ENCODE peak calls at places on chromosomes 13 and 19, in ten cellular contexts. A is COR-L47; M is stimulated activated CD8-positive, alpha-beta memory T cell treated with anti-CD3 and anti-CD28 coated beads, Interleukin-15, amount 100 ng/mL, for 4 hours; L is stimulated activated CD4-positive, alpha-beta T cell treated with anti-CD3 and anti-CD28 coated beads, Interleukin-15, amount 100 ng/mL, for 1 hour; E is heart right ventricle; W is T-helper 2 cell treated with Interferon-gamma antibody and Interleukin-4, amounts not matched to agents 5 μg/mL and 100 μg/mL, for 36 hours; N is astrocyte of the spinal cord; J is DMS 273 treated with DMSO at 0.1 percent for 48 hours; U is nucleus accumbens; D is amniotic stem cell. T is an unnamed sample.

GRCh38 chr19:41801682-41802317 is 5.4 kb downstream of the CEACAM3 start:
- DNase-seq in A (no peak), M (no peak), L (no peak), E (no peak), W (no peak), N (no peak), J (no peak), U (no peak), D (no peak), T (no peak)

GRCh38 chr19:40775632-40776022 is 306 bp downstream of the MIA start:
- DNase-seq in A (no peak), M (no peak), L (no peak), E (no peak), W (no peak), N (no peak), J (no peak), U (no peak), D (no peak), T (no peak)

GRCh38 chr13:32530841-32531253 is 7.7 kb downstream of the N4BP2L2 start:
- DNase-seq in A (no peak), M (no peak), L (no peak), E (no peak), W (no peak), N (peak; percentile 77), J (no peak), U (no peak), D (peak; percentile 27), T (no peak)

GRCh38 chr19:18440421-18440877 is 2.5 kb upstream of the ISYNA1 start:
- DNase-seq in A (no peak), M (no peak), L (no peak), E (no peak), W (no peak), N (no peak), J (no peak), U (no peak), D (no peak), T (no peak)

GRCh38 chr13:60090579-60090978 is 73.1 kb downstream of the DIAPH3 start:
- DNase-seq in A (no peak), M (no peak), L (no peak), E (no peak), W (no peak), N (peak; percentile 16), J (no peak), U (no peak), D (no peak), T (no peak)

GRCh38 chr19:4425531-4425930 is 23.1 kb downstream of the CHAF1A start:
- DNase-seq in A (no peak), M (no peak), L (no peak), E (no peak), W (no peak), N (peak; percentile 57), J (no peak), U (no peak), D (no peak), T (no peak)

GRCh38 chr19:50669319-50670101 is 20.3 kb downstream of the C19orf81 start:
- DNase-seq in A (no peak), M (no peak), L (no peak), E (no peak), W (peak; percentile 19), N (peak; percentile 6), J (no peak), U (no peak), D (no peak), T (no peak)

GRCh38 chr13:39897636-39898035 is 242.2 kb downstream of the COG6 start:
- DNase-seq in A (no peak), M (no peak), L (no peak), E (no peak), W (no peak), N (peak; percentile 73), J (no peak), U (no peak), D (no peak), T (no peak)

GRCh38 chr19:1312732-1313694 is 27.3 kb downstream of the EFNA2 start:
- DNase-seq in A (no peak), M (no peak), L (no peak), E (no peak), W (no peak), N (peak; percentile 69), J (no peak), U (no peak), D (peak; percentile 9), T (no peak)

GRCh38 chr13:110356362-110356761 is 49.3 kb downstream of the COL4A2 start:
- DNase-seq in A (no peak), M (no peak), L (no peak), E (no peak), W (no peak), N (no peak), J (no peak), U (no peak), D (no peak), T (no peak)

GRCh38 chr13:111511805-111512504 is 191.5 kb downstream of the TEX29 start:
- DNase-seq in A (no peak), M (no peak), L (no peak), E (no peak), W (no peak), N (no peak), J (no peak), U (no peak), D (no peak), T (no peak)

GRCh38 chr19:39083599-39083982 is 577 bp upstream of the ACP7 start:
- DNase-seq in A (no peak), M (no peak), L (no peak), E (no peak), W (no peak), N (no peak), J (no peak), U (no peak), D (no peak), T (no peak)

GRCh38 chr13:81021284-81021683 is 680.4 kb upstream of the SPRY2 start:
- DNase-seq in A (no peak), M (no peak), L (no peak), E (no peak), W (no peak), N (no peak), J (no peak), U (no peak), D (no peak), T (no peak)

GRCh38 chr19:5273782-5274181 is 66.8 kb downstream of the PTPRS start:
- DNase-seq in A (no peak), M (no peak), L (no peak), E (no peak), W (no peak), N (no peak), J (no peak), U (no peak), D (no peak), T (no peak)

GRCh38 chr19:2171349-2172145 is 7.8 kb downstream of the DOT1L start:
- DNase-seq in A (no peak), M (peak; percentile 81), L (peak; percentile 44), E (peak; percentile 68), W (peak; percentile 81), N (no peak), J (peak; percentile 40), U (no peak), D (no peak), T (no peak)

GRCh38 chr13:43493496-43494000 is 293.2 kb downstream of the ENOX1 start:
- DNase-seq in A (no peak), M (no peak), L (no peak), E (no peak), W (no peak), N (no peak), J (no peak), U (no peak), D (no peak), T (no peak)

GRCh38 chr13:30616927-30617314 is 799 bp upstream of the USPL1 start:
- DNase-seq in A (peak; percentile 62), M (no peak), L (no peak), E (no peak), W (peak; percentile 63), N (peak; percentile 92), J (peak; percentile 76), U (peak; percentile 82), D (peak; percentile 81), T (peak; percentile 76)

GRCh38 chr13:107450931-107451330 is 764.4 kb downstream of the LIG4 start:
- DNase-seq in A (no peak), M (no peak), L (no peak), E (no peak), W (no peak), N (peak; percentile 99), J (no peak), U (no peak), D (peak; percentile 92), T (no peak)

GRCh38 chr19:16034958-16035560 is 41.2 kb upstream of the TPM4 start:
- DNase-seq in A (no peak), M (no peak), L (no peak), E (no peak), W (no peak), N (no peak), J (no peak), U (no peak), D (no peak), T (no peak)